ENCODE peak calls at places on chromosomes 5 and 9, in six cellular contexts. G is neural progenitor cell, L is OCI-LY7, V is adipocyte, C is PC-9, X is upper lobe of right lung. A is an unnamed sample. For H3K4me1, the result is how much of the 10 kb centered on the place peaks cover.

GRCh38 chr9:112059145-112059979 is 115.7 kb downstream of the SUSD1 start:
- DNase-seq in C (no peak), L (no peak), V (peak), G (no peak), X (no peak), A (no peak)

GRCh38 chr5:100668511-100668910 is 133.3 kb downstream of the FAM174A start:
- DNase-seq in G (no peak), L (no peak), V (no peak), C (no peak), X (no peak), A (no peak)

GRCh38 chr9:96187108-96187695 is 114.8 kb downstream of the HSD17B3 start:
- DNase-seq in C (no peak), V (no peak), X (no peak), G (peak), L (no peak), A (no peak)

GRCh38 chr9:37769995-37770394 is 14.9 kb downstream of the EXOSC3 start:
- DNase-seq in G (no peak), L (no peak), V (no peak), X (no peak), C (no peak), A (no peak)

GRCh38 chr5:102975457-102976182 is 144.3 kb downstream of the GIN1 start:
- DNase-seq in L (no peak), C (no peak), G (no peak), X (no peak), V (peak), A (no peak)

GRCh38 chr5:157761690-157762611 is 18.4 kb downstream of the LSM11 start:
- DNase-seq in G (peak), V (peak), C (peak), L (peak), X (no peak), A (no peak)

GRCh38 chr5:18375637-18376036 is 741.4 kb downstream of the TAF11L14 start:
- DNase-seq in V (no peak), G (no peak), X (no peak), L (no peak), C (no peak), A (no peak)

GRCh38 chr9:27473135-27473534 is 51.0 kb upstream of the IFNK start:
- DNase-seq in C (no peak), L (no peak), V (peak), X (peak), G (peak), A (peak)

GRCh38 chr5:38997579-38997978 is 76.6 kb downstream of the RICTOR start:
- DNase-seq in X (no peak), L (no peak), V (no peak), C (no peak), G (peak), A (no peak)

GRCh38 chr5:149546974-149547373 is 4.3 kb downstream of the CSNK1A1 start:
- DNase-seq in V (no peak), C (no peak), X (no peak), L (no peak), G (no peak), A (no peak)

GRCh38 chr5:170597109-170597741 is 93.4 kb downstream of the KCNIP1 start:
- DNase-seq in L (no peak), X (no peak), G (no peak), V (peak), C (no peak), A (no peak)

GRCh38 chr5:115179959-115180709 is 10.4 kb upstream of the TRIM36 start:
- DNase-seq in C (no peak), G (peak), V (peak), X (peak), L (no peak), A (no peak)

GRCh38 chr9:23850242-23851023 is 24.4 kb upstream of the ELAVL2 start:
- DNase-seq in C (no peak), V (peak), X (no peak), L (no peak), G (peak), A (no peak)

GRCh38 chr5:132996307-132996706 is 30.0 kb downstream of the ZCCHC10 start:
- DNase-seq in G (no peak), C (no peak), L (no peak), V (no peak), X (no peak), A (no peak)

GRCh38 chr9:18493361-18494015 is 19.5 kb downstream of the ADAMTSL1 start:
- DNase-seq in X (no peak), V (no peak), L (no peak), C (no peak), G (no peak), A (no peak)

GRCh38 chr9:133929599-133929998 is 62.5 kb downstream of the VAV2 start:
- DNase-seq in V (no peak), C (no peak), X (no peak), G (no peak), L (no peak), A (no peak)

GRCh38 chr5:120765189-120765588 is 301.1 kb downstream of the PRR16 start:
- DNase-seq in X (no peak), C (no peak), V (peak), L (no peak), G (no peak), A (no peak)

GRCh38 chr5:72618699-72619098 is 111.5 kb upstream of the ZNF366 start:
- DNase-seq in X (no peak), C (no peak), L (no peak), G (no peak), V (no peak), A (no peak)

GRCh38 chr9:89701221-89701798 is 96.5 kb downstream of the GADD45G start:
- DNase-seq in G (no peak), V (no peak), X (peak), C (no peak), L (peak), A (no peak)

GRCh38 chr5:134247825-134248224 is 22.0 kb upstream of the PPP2CA start:
- DNase-seq in C (peak), G (peak), V (no peak), L (no peak), X (no peak), A (no peak)

GRCh38 chr9:38144421-38144820 is 75.4 kb upstream of the SHB start:
- DNase-seq in X (peak), C (no peak), L (no peak), G (no peak), V (peak), A (no peak)

GRCh38 chr5:97164846-97165245 is 18.2 kb downstream of the RIOK2 start:
- DNase-seq in G (no peak), C (no peak), X (no peak), V (peak), L (no peak), A (no peak)

GRCh38 chr5:172956936-172957335 is 2.3 kb upstream of the RPL26L1 start:
- DNase-seq in L (no peak), V (no peak), X (no peak), G (no peak), C (no peak), A (no peak)

GRCh38 chr9:110142868-110143866 is 64.8 kb downstream of the C9orf152 start:
- DNase-seq in X (no peak), C (no peak), L (peak), V (no peak), G (peak), A (no peak)

DNA sequence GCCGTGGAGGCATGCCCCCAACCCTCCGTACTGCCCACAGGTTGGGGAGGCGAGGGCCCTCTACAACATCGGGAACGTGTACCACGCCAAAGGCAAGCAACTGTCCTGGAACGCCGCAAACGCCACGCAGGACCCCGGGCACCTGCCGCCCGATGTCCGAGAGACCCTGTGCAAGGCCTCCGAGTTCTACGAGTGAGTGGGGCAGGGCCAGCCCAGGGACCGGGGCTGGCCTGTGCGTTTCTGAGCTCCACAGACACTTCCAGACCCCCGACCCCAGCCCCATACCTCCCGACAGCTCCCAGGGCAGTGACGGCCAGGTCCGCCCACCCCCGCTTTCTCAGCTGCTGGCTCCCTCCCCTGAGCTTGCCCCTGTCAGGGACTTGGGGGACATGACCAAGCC is 9.5 kb downstream of the GPSM1 start:
- DNase-seq in L (no peak), X (no peak), G (no peak), V (no peak), C (no peak), A (no peak)
- H3K4me1 ChIP-seq in L (under half), X (under half), G (under half), V (under half), C (under half), A (under half)

GRCh38 chr9:127539259-127539981 is 72.7 kb upstream of the STXBP1 start:
- DNase-seq in G (no peak), L (no peak), V (peak), C (no peak), X (no peak), A (no peak)

GRCh38 chr9:127539982-127540663 is 72.0 kb upstream of the STXBP1 start:
- DNase-seq in L (no peak), C (no peak), G (no peak), X (no peak), V (no peak), A (no peak)

GRCh38 chr9:127540664-127541041 is 71.4 kb upstream of the STXBP1 start:
- DNase-seq in C (peak), V (no peak), L (no peak), G (peak), X (peak), A (no peak)

GRCh38 chr9:127541865-127542264 is 70.2 kb upstream of the STXBP1 start:
- DNase-seq in G (no peak), C (no peak), L (no peak), V (peak), X (peak), A (peak)

DNA sequence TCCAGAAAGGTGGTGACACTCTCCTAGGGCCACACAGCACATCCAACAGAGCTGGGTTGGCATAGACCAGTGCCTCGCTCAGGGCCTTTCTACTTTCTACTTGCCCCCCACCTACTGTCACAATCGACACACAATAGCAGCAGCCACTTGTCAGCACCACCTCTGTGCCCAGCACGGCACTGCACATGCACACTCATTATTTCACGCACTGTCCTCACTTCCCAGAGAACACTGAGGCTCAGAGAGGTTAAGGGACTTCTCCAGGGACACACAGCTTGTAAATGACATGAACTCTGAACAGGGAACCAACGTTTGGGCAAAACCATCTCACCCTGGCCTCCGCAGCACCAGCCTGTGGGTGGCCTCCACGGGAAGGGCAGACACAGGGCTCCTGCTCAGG is 70.9 kb upstream of the STXBP1 start:
- DNase-seq in X (no peak), L (no peak), V (no peak), G (no peak), C (no peak), A (no peak)
- H3K4me1 ChIP-seq in X (half or more), L (under half), V (half or more), G (under half), C (under half), A (half or more)

DNA sequence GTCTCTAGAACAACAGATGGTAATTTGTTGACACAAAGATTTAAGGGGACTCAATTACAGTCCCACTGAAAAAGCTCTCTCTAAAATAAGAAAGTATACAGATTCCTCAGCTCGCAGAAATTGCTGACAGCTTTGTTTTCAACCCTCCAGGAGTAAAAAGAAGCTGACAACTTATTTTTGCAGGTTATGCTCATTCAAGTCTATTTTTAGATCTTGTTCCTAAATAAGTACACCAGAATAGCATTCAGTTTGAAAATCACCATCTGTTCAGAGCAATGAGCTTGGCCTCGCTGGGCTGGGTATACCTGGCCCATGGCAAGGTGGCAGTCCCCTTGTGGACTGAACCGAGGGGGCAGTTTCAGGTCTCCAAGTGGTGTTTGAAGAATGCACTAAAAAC is 169.3 kb downstream of the AUH start:
- DNase-seq in G (no peak), X (no peak), V (no peak), L (peak), C (no peak), A (no peak)
- H3K4me1 ChIP-seq in G (under half), X (under half), V (half or more), L (under half), C (half or more), A (half or more)

DNA sequence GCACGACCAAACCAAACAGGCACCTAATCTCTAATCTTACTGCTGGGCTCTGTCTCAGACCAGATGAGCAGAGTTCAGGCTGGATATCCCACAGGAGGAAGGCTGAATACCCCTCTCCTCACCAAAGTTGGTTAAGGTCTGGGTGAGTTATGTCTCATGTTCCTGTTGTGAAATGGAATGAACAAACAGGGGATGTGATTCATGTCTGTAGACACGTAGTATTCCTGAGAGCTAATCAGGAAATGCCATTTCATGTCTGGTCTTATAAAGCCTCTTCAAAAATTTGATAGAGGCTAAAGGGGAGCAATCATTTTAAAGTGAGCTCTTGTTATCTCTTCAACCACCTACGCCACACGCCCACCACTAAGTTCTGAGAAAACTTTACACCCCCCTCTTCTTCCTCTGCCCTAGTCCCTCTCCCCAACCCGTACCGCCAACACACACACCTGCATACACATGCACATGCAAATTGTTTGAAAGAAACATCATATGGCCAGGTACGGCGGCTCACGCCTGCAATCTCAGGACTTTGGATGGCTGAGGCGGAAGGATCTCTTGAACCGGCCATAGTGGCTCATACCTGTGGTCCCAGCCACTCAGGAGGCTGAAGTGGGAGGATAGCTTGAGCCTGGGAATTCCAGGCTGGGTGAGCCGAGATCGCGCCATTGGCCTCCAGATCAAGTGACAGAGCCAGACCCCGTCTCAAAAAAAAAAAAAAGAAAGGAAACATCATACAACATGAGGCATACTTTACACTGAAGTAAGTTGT is 69.8 kb upstream of the RAI14 start:
- DNase-seq in C (peak), G (no peak), L (no peak), V (peak), X (no peak), A (no peak)
- H3K4me1 ChIP-seq in C (half or more), G (under half), L (under half), V (under half), X (under half), A (under half)